ENCODE peak calls at places on chromosome 12, in ten cellular contexts. Q is left lung; E is fibroblast of the aortic adventitia; T is AG04450; G is CD8-positive, alpha-beta T cell; K is keratinocyte; W is lung; P is AG09309; J is right lobe of liver; H is IMR-90. V is an unnamed sample.

GRCh38 chr12:31323466-31324115 is 2.4 kb downstream of the SINHCAF start:
- DNase-seq in G (peak), K (no peak), Q (peak), E (no peak), T (no peak), W (no peak), J (peak), H (no peak), P (no peak), V (peak)

GRCh38 chr12:124190301-124191023 is 104.4 kb upstream of the RFLNA start:
- DNase-seq in T (no peak), P (no peak), Q (no peak), W (no peak), H (no peak), G (no peak), J (no peak), K (no peak), E (no peak), V (no peak)

GRCh38 chr12:91877022-91877421 is 268.6 kb downstream of the BTG1 start:
- DNase-seq in T (no peak), Q (no peak), P (no peak), J (peak), K (no peak), W (peak), G (peak), H (peak), E (no peak), V (peak)

GRCh38 chr12:3236345-3237153 is 159.4 kb downstream of the TSPAN9 start:
- DNase-seq in J (no peak), Q (peak), G (no peak), P (no peak), T (no peak), E (peak), K (no peak), H (peak), W (no peak), V (peak)

GRCh38 chr12:58745348-58746125 is 174.8 kb downstream of the LRIG3 start:
- DNase-seq in T (no peak), E (peak), Q (no peak), W (no peak), G (no peak), J (no peak), H (peak), K (no peak), P (no peak), V (no peak)

GRCh38 chr12:67650127-67650495 is 1.6 kb downstream of the DYRK2 start:
- DNase-seq in P (no peak), H (no peak), T (no peak), K (no peak), E (no peak), W (no peak), Q (peak), G (no peak), J (peak), V (no peak)

GRCh38 chr12:82527165-82527780 is 159.4 kb upstream of the TMTC2 start:
- DNase-seq in T (peak), E (peak), G (no peak), Q (no peak), J (no peak), P (peak), K (peak), H (peak), W (no peak), V (peak)

GRCh38 chr12:100443434-100443833 is 30.2 kb upstream of the NR1H4 start:
- DNase-seq in J (no peak), Q (no peak), H (no peak), G (no peak), W (no peak), P (no peak), T (no peak), K (no peak), E (no peak), V (peak)

GRCh38 chr12:56160160-56160763 is 2.1 kb downstream of the MYL6 start:
- DNase-seq in T (no peak), K (no peak), Q (no peak), G (peak), W (no peak), H (peak), E (no peak), J (no peak), P (no peak), V (peak)

GRCh38 chr12:4984344-4984743 is 59.3 kb upstream of the KCNA5 start:
- DNase-seq in Q (no peak), G (no peak), P (no peak), T (no peak), H (no peak), W (no peak), J (no peak), E (no peak), K (no peak), V (no peak)

GRCh38 chr12:27696864-27697564 is 767 bp downstream of the REP15 start:
- DNase-seq in K (no peak), J (no peak), E (no peak), H (no peak), G (no peak), T (no peak), P (no peak), Q (no peak), W (no peak), V (no peak)

GRCh38 chr12:110546339-110546738 is 36.8 kb downstream of the PPTC7 start:
- DNase-seq in J (no peak), W (no peak), T (peak), H (peak), P (peak), Q (no peak), K (peak), E (peak), G (no peak), V (peak)

GRCh38 chr12:117968084-117968789 is 553 bp downstream of the KSR2 start:
- DNase-seq in E (no peak), Q (no peak), W (no peak), H (no peak), K (no peak), P (no peak), T (no peak), J (no peak), G (no peak), V (no peak)

GRCh38 chr12:26740991-26741390 is 92.0 kb downstream of the ITPR2 start:
- DNase-seq in K (no peak), H (no peak), P (no peak), W (no peak), T (no peak), J (no peak), E (no peak), Q (no peak), G (no peak), V (no peak)

GRCh38 chr12:46499226-46499625 is 126.7 kb upstream of the SLC38A2 start:
- DNase-seq in Q (no peak), E (no peak), G (no peak), J (no peak), K (no peak), H (no peak), W (no peak), T (no peak), P (no peak), V (no peak)

GRCh38 chr12:58858030-58858429 is 62.3 kb downstream of the LRIG3 start:
- DNase-seq in W (no peak), H (no peak), Q (no peak), G (no peak), E (no peak), J (no peak), T (no peak), K (no peak), P (no peak), V (no peak)

GRCh38 chr12:69824956-69825355 is at the start of gene MYRFL:
- DNase-seq in Q (no peak), P (no peak), W (no peak), K (no peak), G (no peak), E (no peak), J (no peak), H (no peak), T (no peak), V (no peak)

GRCh38 chr12:57893460-57894353 is 47.2 kb upstream of the CTDSP2 start:
- DNase-seq in G (no peak), E (peak), Q (peak), K (no peak), T (peak), W (peak), J (peak), H (peak), P (peak), V (peak)

GRCh38 chr12:108835860-108836634 is 21.3 kb downstream of the SSH1 start:
- DNase-seq in G (no peak), K (no peak), P (no peak), E (no peak), Q (no peak), J (no peak), T (no peak), H (no peak), W (no peak), V (no peak)

GRCh38 chr12:96108321-96108720 is 72.9 kb upstream of the LTA4H start:
- DNase-seq in K (no peak), T (no peak), G (no peak), E (no peak), J (peak), Q (no peak), P (no peak), W (peak), H (no peak), V (no peak)

GRCh38 chr12:42698213-42698612 is 108.7 kb upstream of the PRICKLE1 start:
- DNase-seq in W (no peak), P (peak), Q (no peak), J (no peak), E (peak), H (no peak), K (no peak), G (no peak), T (no peak), V (peak)

GRCh38 chr12:102883204-102883799 is 33.7 kb downstream of the PAH start:
- DNase-seq in H (no peak), K (no peak), J (peak), T (no peak), E (peak), P (no peak), W (peak), Q (no peak), G (no peak), V (peak)

GRCh38 chr12:645563-646071 is 17.6 kb downstream of the NINJ2 start:
- DNase-seq in P (no peak), E (peak), J (no peak), K (no peak), T (no peak), G (no peak), W (no peak), Q (no peak), H (peak), V (peak)

GRCh38 chr12:2299207-2299606 is 246.4 kb downstream of the CACNA1C start:
- DNase-seq in W (no peak), P (no peak), E (no peak), G (no peak), T (no peak), H (no peak), K (no peak), J (no peak), Q (no peak), V (no peak)

GRCh38 chr12:4563336-4563735 is 1.3 kb downstream of the DYRK4 start:
- DNase-seq in G (no peak), T (no peak), H (no peak), K (no peak), E (no peak), P (no peak), J (no peak), Q (no peak), W (no peak), V (no peak)

GRCh38 chr12:91940826-91941225 is 204.8 kb downstream of the BTG1 start:
- DNase-seq in K (no peak), G (no peak), T (no peak), W (no peak), J (no peak), H (no peak), Q (no peak), E (peak), P (no peak), V (no peak)

GRCh38 chr12:77943466-77943865 is 112.8 kb downstream of the NAV3 start:
- DNase-seq in W (no peak), P (no peak), T (no peak), G (no peak), H (peak), Q (no peak), K (peak), J (no peak), E (peak), V (peak)

GRCh38 chr12:77940011-77940423 is 109.3 kb downstream of the NAV3 start:
- DNase-seq in T (peak), J (no peak), E (peak), G (no peak), W (no peak), K (peak), H (peak), Q (no peak), P (peak), V (peak)

GRCh38 chr12:77938301-77938700 is 107.6 kb downstream of the NAV3 start:
- DNase-seq in T (no peak), P (no peak), E (no peak), J (no peak), Q (no peak), W (no peak), G (no peak), K (no peak), H (no peak), V (no peak)

GRCh38 chr12:77941396-77941795 is 110.7 kb downstream of the NAV3 start:
- DNase-seq in E (no peak), Q (no peak), T (no peak), H (no peak), W (no peak), P (no peak), J (no peak), K (no peak), G (no peak), V (no peak)

GRCh38 chr12:77940566-77940965 is 109.9 kb downstream of the NAV3 start:
- DNase-seq in Q (no peak), K (no peak), P (no peak), H (peak), W (no peak), E (peak), T (no peak), J (no peak), G (no peak), V (peak)
- H3K4me3 ChIP-seq in Q (no peak), K (peak), P (peak), H (peak), W (no peak), E (peak), T (peak), J (no peak), G (no peak), V (peak)

DNA sequence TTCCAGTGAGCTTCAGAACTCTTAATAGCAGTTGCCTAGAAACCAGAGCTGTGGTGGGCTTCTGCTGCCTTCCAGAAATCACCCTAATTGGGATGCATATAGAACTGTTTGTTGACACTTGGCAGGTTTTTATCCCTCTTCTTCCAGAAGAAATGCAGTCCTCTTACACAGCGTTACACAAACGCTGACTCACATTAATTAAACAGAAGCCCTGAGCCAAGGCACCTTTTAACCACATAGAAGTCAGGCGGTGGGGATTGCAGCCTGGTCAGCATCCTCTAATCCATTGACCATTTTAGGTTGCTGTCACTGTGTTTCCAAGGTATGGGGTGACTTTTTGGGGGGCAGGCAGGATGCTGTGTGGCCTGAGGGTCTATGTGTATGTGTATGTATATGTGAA is 114.2 kb downstream of the CCDC60 start:
- DNase-seq in E (no peak), Q (no peak), H (no peak), K (no peak), J (no peak), P (no peak), T (no peak), W (no peak), G (no peak), V (no peak)
- TF ChIP-seq CTCF in E (no peak), Q (no peak), H (no peak), K (no peak), J (no peak), P (no peak), T (no peak), W (no peak), G (no peak), V (no peak)

DNA sequence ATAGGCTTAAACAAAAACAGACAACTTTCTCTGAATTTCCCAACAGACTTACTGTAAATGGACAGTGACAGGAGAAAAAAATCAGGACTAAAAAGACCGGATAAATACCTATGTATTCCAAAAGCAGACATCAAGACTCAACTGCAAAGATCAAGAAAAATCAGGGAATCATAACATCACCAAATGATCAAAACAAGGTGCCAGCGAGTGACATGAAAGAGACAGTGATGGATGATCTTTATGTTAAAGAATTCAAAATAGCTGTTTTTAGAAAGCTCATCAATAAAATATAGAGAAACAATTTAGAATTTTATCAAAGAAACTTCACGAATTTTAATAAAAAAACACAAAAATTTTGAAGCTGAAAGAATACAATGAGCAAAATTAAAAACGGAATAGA is 952.5 kb upstream of the ATXN7L3B start:
- DNase-seq in Q (no peak), T (no peak), P (no peak), J (no peak), K (no peak), W (no peak), E (no peak), H (no peak), G (no peak), V (no peak)
- H3K4me3 ChIP-seq in Q (no peak), T (no peak), P (no peak), J (no peak), K (no peak), W (no peak), E (no peak), H (no peak), G (no peak), V (no peak)

GRCh38 chr12:116408489-116409217 is 131.2 kb upstream of the MED13L start:
- DNase-seq in Q (no peak), P (no peak), H (no peak), G (no peak), K (no peak), J (no peak), E (no peak), T (no peak), W (no peak), V (no peak)

GRCh38 chr12:116402163-116402939 is 124.9 kb upstream of the MED13L start:
- DNase-seq in J (no peak), E (no peak), G (no peak), P (no peak), Q (no peak), W (no peak), H (no peak), T (no peak), K (no peak), V (no peak)

GRCh38 chr12:116403546-116403945 is 126.1 kb upstream of the MED13L start:
- DNase-seq in T (no peak), K (no peak), W (no peak), J (no peak), Q (no peak), P (no peak), E (no peak), G (no peak), H (no peak), V (no peak)

GRCh38 chr12:116404913-116405611 is 127.6 kb upstream of the MED13L start:
- DNase-seq in K (no peak), J (no peak), G (no peak), H (no peak), E (peak), P (no peak), T (no peak), Q (no peak), W (no peak), V (no peak)

DNA sequence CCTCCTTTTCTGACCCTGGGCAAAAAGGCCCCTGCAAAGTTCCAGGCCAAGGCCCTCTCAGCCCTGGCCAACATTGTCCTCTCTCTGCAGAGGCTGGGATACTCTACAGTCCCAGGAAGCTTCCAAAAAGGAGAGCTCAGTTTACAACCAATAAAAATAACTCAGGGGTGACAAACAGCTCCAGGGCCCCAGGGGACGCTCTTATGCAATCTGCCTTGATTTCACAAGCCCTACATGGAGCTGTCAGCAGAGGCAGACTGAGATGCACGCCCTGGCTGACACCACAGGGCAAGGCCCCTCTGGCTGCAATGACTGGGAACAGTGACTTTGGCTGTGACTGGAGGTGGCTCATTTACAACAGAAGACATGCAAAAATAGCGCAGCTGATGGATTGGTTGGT is 129.0 kb upstream of the MED13L start:
- DNase-seq in Q (peak), E (peak), T (no peak), K (peak), J (peak), G (no peak), P (peak), W (peak), H (peak), V (peak)
- TF ChIP-seq CTCF in Q (no peak), E (no peak), T (no peak), K (no peak), J (peak), G (no peak), P (peak), W (no peak), H (no peak), V (no peak)

GRCh38 chr12:94359761-94360160 is 99.9 kb downstream of the CEP83 start:
- DNase-seq in K (no peak), P (no peak), H (no peak), J (no peak), G (no peak), W (no peak), E (no peak), Q (no peak), T (no peak), V (no peak)
- H3K4me3 ChIP-seq in K (no peak), P (no peak), H (no peak), J (no peak), G (no peak), W (no peak), E (no peak), Q (no peak), T (no peak), V (no peak)

GRCh38 chr12:29667011-29667410 is 116.7 kb downstream of the TMTC1 start:
- DNase-seq in W (no peak), E (no peak), J (no peak), K (no peak), T (no peak), P (no peak), G (no peak), H (no peak), Q (no peak), V (no peak)
- TF ChIP-seq CTCF in W (no peak), E (no peak), J (no peak), K (no peak), T (no peak), P (no peak), G (no peak), H (no peak), Q (no peak), V (no peak)